ENCODE peak calls at places on chromosome 3, in four cellular contexts. One of them, this sample, is unnamed. For H3K36me3, the result is how much of the 10 kb centered on the place peaks cover.

GRCh38 chr3:33417051-33417673 is 23.0 kb downstream of the UBP1 start:
- DNase-seq in cardiac muscle cell: peak
- DNase-seq in psoas muscle: no peak
- DNase-seq in uterus: no peak
- DNase-seq in this sample: no peak

GRCh38 chr3:141941093-141941492 is 64.7 kb downstream of the ATP1B3 start:
- DNase-seq in cardiac muscle cell: no peak
- DNase-seq in uterus: no peak
- DNase-seq in psoas muscle: no peak
- DNase-seq in this sample: no peak

GRCh38 chr3:188153498-188153948 is 434 bp upstream of the LPP start:
- DNase-seq in psoas muscle: peak
- DNase-seq in cardiac muscle cell: peak
- DNase-seq in uterus: peak
- DNase-seq in this sample: peak

GRCh38 chr3:74268753-74269152 is 345.7 kb downstream of the CNTN3 start:
- DNase-seq in cardiac muscle cell: peak
- DNase-seq in uterus: no peak
- DNase-seq in psoas muscle: no peak
- DNase-seq in this sample: no peak

GRCh38 chr3:39146611-39147373 is 6.6 kb downstream of the CSRNP1 start:
- DNase-seq in psoas muscle: peak
- DNase-seq in cardiac muscle cell: peak
- DNase-seq in uterus: peak
- DNase-seq in this sample: peak

GRCh38 chr3:147191795-147192385 is 214.5 kb downstream of the ZIC4 start:
- DNase-seq in cardiac muscle cell: peak
- DNase-seq in psoas muscle: no peak
- DNase-seq in uterus: no peak
- DNase-seq in this sample: peak

GRCh38 chr3:50675179-50676030 is 678 bp downstream of the DOCK3 start:
- DNase-seq in uterus: no peak
- DNase-seq in cardiac muscle cell: no peak
- DNase-seq in psoas muscle: peak
- DNase-seq in this sample: peak

GRCh38 chr3:64935995-64936394 is 248.2 kb upstream of the ADAMTS9 start:
- DNase-seq in uterus: no peak
- DNase-seq in psoas muscle: no peak
- DNase-seq in cardiac muscle cell: no peak
- DNase-seq in this sample: no peak

GRCh38 chr3:64687781-64688515 is at the start of gene ADAMTS9:
- DNase-seq in uterus: peak
- DNase-seq in psoas muscle: peak
- DNase-seq in cardiac muscle cell: peak
- DNase-seq in this sample: peak

GRCh38 chr3:31654998-31655397 is 122.3 kb downstream of the STT3B start:
- DNase-seq in uterus: no peak
- DNase-seq in psoas muscle: no peak
- DNase-seq in cardiac muscle cell: no peak
- DNase-seq in this sample: no peak

GRCh38 chr3:107978116-107979057 is 112.4 kb downstream of the CD47 start:
- DNase-seq in uterus: no peak
- DNase-seq in cardiac muscle cell: no peak
- DNase-seq in psoas muscle: no peak
- DNase-seq in this sample: peak

GRCh38 chr3:142940000-142940399 is 23.5 kb downstream of the PAQR9 start:
- DNase-seq in cardiac muscle cell: no peak
- DNase-seq in psoas muscle: no peak
- DNase-seq in uterus: no peak
- DNase-seq in this sample: no peak

GRCh38 chr3:182000454-182000853 is 288.7 kb downstream of the SOX2 start:
- DNase-seq in cardiac muscle cell: no peak
- DNase-seq in uterus: no peak
- DNase-seq in psoas muscle: no peak
- DNase-seq in this sample: no peak

GRCh38 chr3:71492566-71492965 is 91.0 kb downstream of the FOXP1 start:
- DNase-seq in uterus: no peak
- DNase-seq in cardiac muscle cell: no peak
- DNase-seq in psoas muscle: no peak
- DNase-seq in this sample: no peak

GRCh38 chr3:157119369-157119951 is 40.5 kb downstream of the CCNL1 start:
- DNase-seq in psoas muscle: no peak
- DNase-seq in cardiac muscle cell: no peak
- DNase-seq in uterus: no peak
- DNase-seq in this sample: peak

GRCh38 chr3:30751610-30752299 is 142.7 kb downstream of the GADL1 start:
- DNase-seq in cardiac muscle cell: peak
- DNase-seq in uterus: peak
- DNase-seq in psoas muscle: no peak
- DNase-seq in this sample: peak

GRCh38 chr3:136783708-136784191 is 31.6 kb upstream of the STAG1 start:
- DNase-seq in uterus: no peak
- DNase-seq in cardiac muscle cell: peak
- DNase-seq in psoas muscle: no peak
- DNase-seq in this sample: no peak

GRCh38 chr3:53252105-53252946 is 3.5 kb downstream of the TKT start:
- DNase-seq in cardiac muscle cell: peak
- DNase-seq in psoas muscle: no peak
- DNase-seq in uterus: no peak
- DNase-seq in this sample: no peak

GRCh38 chr3:125108833-125109540 is 53.2 kb upstream of the HEG1 start:
- DNase-seq in cardiac muscle cell: no peak
- DNase-seq in psoas muscle: no peak
- DNase-seq in uterus: no peak
- DNase-seq in this sample: no peak

GRCh38 chr3:133799794-133800585 is 5.6 kb upstream of the SRPRB start:
- DNase-seq in uterus: no peak
- DNase-seq in psoas muscle: no peak
- DNase-seq in cardiac muscle cell: peak
- DNase-seq in this sample: peak

GRCh38 chr3:54733615-54734014 is 194.2 kb downstream of the LRTM1 start:
- DNase-seq in psoas muscle: no peak
- DNase-seq in cardiac muscle cell: no peak
- DNase-seq in uterus: no peak
- DNase-seq in this sample: no peak

GRCh38 chr3:156674911-156675743 is 737 bp downstream of the TIPARP start:
- DNase-seq in cardiac muscle cell: peak
- DNase-seq in uterus: peak
- DNase-seq in psoas muscle: peak
- DNase-seq in this sample: peak

GRCh38 chr3:123383101-123384053 is 65.5 kb downstream of the ADCY5 start:
- DNase-seq in cardiac muscle cell: no peak
- DNase-seq in uterus: peak
- DNase-seq in psoas muscle: no peak
- DNase-seq in this sample: peak

GRCh38 chr3:132222868-132223538 is 94.2 kb upstream of the ACP3 start:
- DNase-seq in cardiac muscle cell: peak
- DNase-seq in uterus: no peak
- DNase-seq in psoas muscle: no peak
- DNase-seq in this sample: no peak

GRCh38 chr3:30130391-30130790 is 476.0 kb upstream of the TGFBR2 start:
- DNase-seq in psoas muscle: no peak
- DNase-seq in cardiac muscle cell: no peak
- DNase-seq in uterus: no peak
- DNase-seq in this sample: no peak

GRCh38 chr3:27185231-27185989 is 183.8 kb downstream of the NEK10 start:
- DNase-seq in psoas muscle: no peak
- DNase-seq in cardiac muscle cell: no peak
- DNase-seq in uterus: no peak
- DNase-seq in this sample: no peak

GRCh38 chr3:187318819-187319616 is 27.5 kb upstream of the MASP1 start:
- DNase-seq in psoas muscle: no peak
- DNase-seq in uterus: peak
- DNase-seq in cardiac muscle cell: peak
- DNase-seq in this sample: peak

GRCh38 chr3:81442758-81443456 is 318.5 kb downstream of the GBE1 start:
- DNase-seq in psoas muscle: no peak
- DNase-seq in uterus: no peak
- DNase-seq in cardiac muscle cell: no peak
- DNase-seq in this sample: no peak

GRCh38 chr3:191944835-191945234 is 483.9 kb downstream of the PYDC2 start:
- DNase-seq in uterus: no peak
- DNase-seq in psoas muscle: no peak
- DNase-seq in cardiac muscle cell: no peak
- DNase-seq in this sample: no peak

GRCh38 chr3:28949580-28949979 is 331.3 kb upstream of the RBMS3 start:
- DNase-seq in cardiac muscle cell: no peak
- DNase-seq in psoas muscle: no peak
- DNase-seq in uterus: no peak
- DNase-seq in this sample: no peak

GRCh38 chr3:137695351-137695750 is 68.8 kb upstream of the SOX14 start:
- DNase-seq in cardiac muscle cell: no peak
- DNase-seq in uterus: no peak
- DNase-seq in psoas muscle: no peak
- DNase-seq in this sample: no peak

GRCh38 chr3:140709751-140710150 is 31.9 kb downstream of the TRIM42 start:
- DNase-seq in cardiac muscle cell: no peak
- DNase-seq in psoas muscle: no peak
- DNase-seq in uterus: no peak
- DNase-seq in this sample: no peak

GRCh38 chr3:129950318-129951046 is 24.0 kb upstream of the TRH start:
- DNase-seq in cardiac muscle cell: no peak
- DNase-seq in psoas muscle: no peak
- DNase-seq in uterus: no peak
- DNase-seq in this sample: peak

GRCh38 chr3:196406806-196407470 is 25.3 kb downstream of the UBXN7 start:
- DNase-seq in cardiac muscle cell: peak
- DNase-seq in psoas muscle: no peak
- DNase-seq in uterus: no peak
- DNase-seq in this sample: no peak
- H3K36me3 ChIP-seq in cardiac muscle cell: under half
- H3K36me3 ChIP-seq in psoas muscle: under half
- H3K36me3 ChIP-seq in uterus: under half
- H3K36me3 ChIP-seq in this sample: under half

GRCh38 chr3:15645246-15645645 is 43.7 kb downstream of the BTD start:
- DNase-seq in psoas muscle: no peak
- DNase-seq in uterus: no peak
- DNase-seq in cardiac muscle cell: no peak
- DNase-seq in this sample: no peak

GRCh38 chr3:15647629-15648167 is 46.2 kb downstream of the BTD start:
- DNase-seq in uterus: no peak
- DNase-seq in psoas muscle: no peak
- DNase-seq in cardiac muscle cell: peak
- DNase-seq in this sample: no peak

GRCh38 chr3:15645740-15646490 is 44.4 kb downstream of the BTD start:
- DNase-seq in psoas muscle: peak
- DNase-seq in uterus: peak
- DNase-seq in cardiac muscle cell: peak
- DNase-seq in this sample: no peak

GRCh38 chr3:15649341-15649740 is 47.8 kb downstream of the BTD start:
- DNase-seq in cardiac muscle cell: no peak
- DNase-seq in uterus: no peak
- DNase-seq in psoas muscle: no peak
- DNase-seq in this sample: no peak

GRCh38 chr3:15646924-15647511 is 45.5 kb downstream of the BTD start:
- DNase-seq in cardiac muscle cell: peak
- DNase-seq in psoas muscle: peak
- DNase-seq in uterus: peak
- DNase-seq in this sample: peak
- H3K4me3 ChIP-seq in cardiac muscle cell: no peak
- H3K4me3 ChIP-seq in psoas muscle: peak
- H3K4me3 ChIP-seq in uterus: no peak
- H3K4me3 ChIP-seq in this sample: no peak

GRCh38 chr3:11154953-11155325 is 646 bp downstream of the HRH1 start:
- DNase-seq in psoas muscle: no peak
- DNase-seq in cardiac muscle cell: peak
- DNase-seq in uterus: no peak
- DNase-seq in this sample: no peak
- TF ChIP-seq CTCF in psoas muscle: no peak
- TF ChIP-seq CTCF in cardiac muscle cell: no peak
- TF ChIP-seq CTCF in uterus: no peak
- TF ChIP-seq CTCF in this sample: no peak

GRCh38 chr3:47607335-47607734 is 28.7 kb upstream of the CSPG5 start:
- DNase-seq in uterus: no peak
- DNase-seq in cardiac muscle cell: no peak
- DNase-seq in psoas muscle: no peak
- DNase-seq in this sample: no peak
- H3K36me3 ChIP-seq in uterus: under half
- H3K36me3 ChIP-seq in cardiac muscle cell: under half
- H3K36me3 ChIP-seq in psoas muscle: under half
- H3K36me3 ChIP-seq in this sample: under half

GRCh38 chr3:82927309-82928253 is 1166.1 kb upstream of the GBE1 start:
- DNase-seq in uterus: no peak
- DNase-seq in cardiac muscle cell: no peak
- DNase-seq in psoas muscle: no peak
- DNase-seq in this sample: no peak
- H3K4me3 ChIP-seq in uterus: no peak
- H3K4me3 ChIP-seq in cardiac muscle cell: no peak
- H3K4me3 ChIP-seq in psoas muscle: no peak
- H3K4me3 ChIP-seq in this sample: no peak

DNA sequence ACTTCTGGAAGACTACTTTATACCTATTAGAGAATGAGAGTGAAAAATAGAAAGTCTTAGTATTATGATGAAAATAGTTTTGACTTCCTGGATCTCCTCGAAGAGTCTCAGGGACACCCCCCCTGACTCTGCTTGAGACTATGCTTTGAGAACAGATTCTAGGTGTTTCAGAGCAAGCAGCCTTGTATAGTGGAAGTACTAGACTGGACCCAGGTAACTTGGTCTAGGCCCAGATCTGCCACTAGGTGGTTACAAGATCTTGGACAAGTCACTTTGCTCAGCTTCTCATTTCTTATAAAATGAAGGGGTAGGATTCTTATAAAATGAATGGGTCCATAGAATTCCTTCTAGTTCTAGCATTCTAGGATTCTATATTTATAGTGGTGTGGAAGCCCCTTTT is 9.1 kb downstream of the ABHD5 start:
- DNase-seq in cardiac muscle cell: no peak
- DNase-seq in uterus: no peak
- DNase-seq in psoas muscle: no peak
- DNase-seq in this sample: no peak
- TF ChIP-seq CTCF in cardiac muscle cell: peak
- TF ChIP-seq CTCF in uterus: no peak
- TF ChIP-seq CTCF in psoas muscle: no peak
- TF ChIP-seq CTCF in this sample: no peak

This sample was measured in testis.